ENCODE peak calls at places on chromosomes 3 and 15, in five cellular contexts. One of them, this sample, is unnamed.

GRCh38 chr3:48598323-48599076 is 3.4 kb upstream of the COL7A1 start:
- DNase-seq in heart left ventricle: peak; percentile 78
- DNase-seq in sigmoid colon: no peak
- DNase-seq in transverse colon: peak; percentile 41
- DNase-seq in HepG2: no peak
- DNase-seq in this sample: no peak

GRCh38 chr15:29050870-29051269 is 165.1 kb downstream of the APBA2 start:
- DNase-seq in heart left ventricle: no peak
- DNase-seq in sigmoid colon: no peak
- DNase-seq in transverse colon: no peak
- DNase-seq in HepG2: no peak
- DNase-seq in this sample: no peak

GRCh38 chr15:76987896-76988860 is 6.7 kb upstream of the PSTPIP1 start:
- DNase-seq in heart left ventricle: peak; percentile 60
- DNase-seq in sigmoid colon: peak; percentile 80
- DNase-seq in transverse colon: peak; percentile 49
- DNase-seq in HepG2: no peak
- DNase-seq in this sample: no peak

GRCh38 chr15:65980824-65981456 is 111.6 kb downstream of the RAB11A start:
- DNase-seq in heart left ventricle: peak; percentile 35
- DNase-seq in sigmoid colon: no peak
- DNase-seq in transverse colon: peak; percentile 71
- DNase-seq in HepG2: peak; percentile 30
- DNase-seq in this sample: peak; percentile 60

GRCh38 chr3:61908344-61908743 is 347.0 kb downstream of the PTPRG start:
- DNase-seq in heart left ventricle: no peak
- DNase-seq in sigmoid colon: no peak
- DNase-seq in transverse colon: no peak
- DNase-seq in HepG2: no peak
- DNase-seq in this sample: no peak

GRCh38 chr3:162525791-162526190 is 1029.2 kb downstream of the OTOL1 start:
- DNase-seq in heart left ventricle: no peak
- DNase-seq in sigmoid colon: no peak
- DNase-seq in transverse colon: no peak
- DNase-seq in HepG2: no peak
- DNase-seq in this sample: no peak

GRCh38 chr3:171781711-171782127 is 28.6 kb downstream of the PLD1 start:
- DNase-seq in heart left ventricle: no peak
- DNase-seq in sigmoid colon: no peak
- DNase-seq in transverse colon: no peak
- DNase-seq in HepG2: peak; percentile 21
- DNase-seq in this sample: no peak

GRCh38 chr3:170555329-170555728 is 30.5 kb downstream of the SLC7A14 start:
- DNase-seq in heart left ventricle: no peak
- DNase-seq in sigmoid colon: no peak
- DNase-seq in transverse colon: no peak
- DNase-seq in HepG2: no peak
- DNase-seq in this sample: no peak

GRCh38 chr3:51941798-51942602 is at the start of the genes PARP3 and RRP9:
- DNase-seq in heart left ventricle: peak; percentile 100
- DNase-seq in sigmoid colon: peak; percentile 100
- DNase-seq in transverse colon: peak; percentile 100
- DNase-seq in HepG2: peak; percentile 99
- DNase-seq in this sample: peak; percentile 100
- TF ChIP-seq POLR2A in heart left ventricle: no peak
- TF ChIP-seq POLR2A in sigmoid colon: peak; percentile 68
- TF ChIP-seq POLR2A in transverse colon: peak; percentile 82
- TF ChIP-seq POLR2A in HepG2: no peak
- TF ChIP-seq POLR2A in this sample: peak; percentile 77

GRCh38 chr15:99565031-99565280 is 828 bp upstream of the MEF2A start:
- DNase-seq in heart left ventricle: no peak
- DNase-seq in sigmoid colon: no peak
- DNase-seq in transverse colon: no peak
- DNase-seq in HepG2: no peak
- DNase-seq in this sample: no peak
- TF ChIP-seq POLR2A in heart left ventricle: no peak
- TF ChIP-seq POLR2A in sigmoid colon: no peak
- TF ChIP-seq POLR2A in transverse colon: no peak
- TF ChIP-seq POLR2A in HepG2: peak; percentile 31
- TF ChIP-seq POLR2A in this sample: no peak

GRCh38 chr15:74208496-74208895 is 5.9 kb upstream of the STRA6 start:
- DNase-seq in heart left ventricle: no peak
- DNase-seq in sigmoid colon: no peak
- DNase-seq in transverse colon: no peak
- DNase-seq in HepG2: no peak
- DNase-seq in this sample: no peak

GRCh38 chr15:74208901-74209559 is 6.4 kb upstream of the STRA6 start:
- DNase-seq in heart left ventricle: no peak
- DNase-seq in sigmoid colon: no peak
- DNase-seq in transverse colon: no peak
- DNase-seq in HepG2: peak; percentile 60
- DNase-seq in this sample: no peak

GRCh38 chr15:74209560-74209958 is 7.0 kb upstream of the STRA6 start:
- DNase-seq in heart left ventricle: no peak
- DNase-seq in sigmoid colon: no peak
- DNase-seq in transverse colon: no peak
- DNase-seq in HepG2: no peak
- DNase-seq in this sample: no peak

GRCh38 chr15:74206801-74207281 is 4.3 kb upstream of the STRA6 start:
- DNase-seq in heart left ventricle: no peak
- DNase-seq in sigmoid colon: no peak
- DNase-seq in transverse colon: no peak
- DNase-seq in HepG2: no peak
- DNase-seq in this sample: no peak

GRCh38 chr15:74207652-74208440 is 5.3 kb upstream of the STRA6 start:
- DNase-seq in heart left ventricle: no peak
- DNase-seq in sigmoid colon: no peak
- DNase-seq in transverse colon: no peak
- DNase-seq in HepG2: no peak
- DNase-seq in this sample: no peak
- TF ChIP-seq POLR2A in heart left ventricle: no peak
- TF ChIP-seq POLR2A in sigmoid colon: no peak
- TF ChIP-seq POLR2A in transverse colon: no peak
- TF ChIP-seq POLR2A in HepG2: no peak
- TF ChIP-seq POLR2A in this sample: no peak

DNA sequence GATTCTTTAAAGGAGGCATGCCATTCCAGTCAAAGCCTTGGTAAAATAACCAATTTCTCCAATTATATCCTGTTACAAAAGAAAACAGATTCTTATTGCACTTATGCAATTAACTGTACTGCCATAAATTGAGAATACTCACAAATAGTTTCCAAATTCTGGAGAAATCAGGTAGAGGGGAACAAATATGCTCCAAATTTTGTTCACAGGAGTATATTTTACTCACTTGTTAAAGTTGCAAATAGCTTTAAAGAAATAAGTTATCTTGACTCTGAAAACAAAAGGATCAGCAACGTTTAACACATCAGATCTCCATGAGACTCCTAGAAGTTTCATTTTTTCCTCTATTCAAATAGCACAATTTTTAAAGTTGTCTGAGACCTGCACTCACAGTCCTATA is 712.1 kb upstream of the ARRDC4 start:
- DNase-seq in heart left ventricle: no peak
- DNase-seq in sigmoid colon: no peak
- DNase-seq in transverse colon: no peak
- DNase-seq in HepG2: no peak
- DNase-seq in this sample: no peak
- TF ChIP-seq POLR2A in heart left ventricle: no peak
- TF ChIP-seq POLR2A in sigmoid colon: no peak
- TF ChIP-seq POLR2A in transverse colon: no peak
- TF ChIP-seq POLR2A in HepG2: no peak
- TF ChIP-seq POLR2A in this sample: no peak

GRCh38 chr15:60899967-60900356 is 329.1 kb downstream of the RORA start:
- DNase-seq in heart left ventricle: no peak
- DNase-seq in sigmoid colon: no peak
- DNase-seq in transverse colon: no peak
- DNase-seq in HepG2: no peak
- DNase-seq in this sample: no peak
- TF ChIP-seq POLR2A in heart left ventricle: no peak
- TF ChIP-seq POLR2A in sigmoid colon: no peak
- TF ChIP-seq POLR2A in transverse colon: no peak
- TF ChIP-seq POLR2A in HepG2: no peak
- TF ChIP-seq POLR2A in this sample: no peak

GRCh38 chr3:122793568-122794416 is at the start of gene HSPBAP1:
- DNase-seq in heart left ventricle: peak; percentile 93
- DNase-seq in sigmoid colon: peak; percentile 96
- DNase-seq in transverse colon: peak; percentile 96
- DNase-seq in HepG2: peak; percentile 84
- DNase-seq in this sample: no peak
- TF ChIP-seq POLR2A in heart left ventricle: no peak
- TF ChIP-seq POLR2A in sigmoid colon: peak; percentile 43
- TF ChIP-seq POLR2A in transverse colon: peak; percentile 55
- TF ChIP-seq POLR2A in HepG2: peak; percentile 60
- TF ChIP-seq POLR2A in this sample: peak; percentile 61

GRCh38 chr3:129399895-129400357 is 28.5 kb downstream of the EFCAB12 start:
- DNase-seq in heart left ventricle: no peak
- DNase-seq in sigmoid colon: no peak
- DNase-seq in transverse colon: no peak
- DNase-seq in HepG2: no peak
- DNase-seq in this sample: peak; percentile 74
- TF ChIP-seq POLR2A in heart left ventricle: no peak
- TF ChIP-seq POLR2A in sigmoid colon: no peak
- TF ChIP-seq POLR2A in transverse colon: peak; percentile 8
- TF ChIP-seq POLR2A in HepG2: peak; percentile 71
- TF ChIP-seq POLR2A in this sample: peak; percentile 72